ENCODE peak calls at places on chromosomes 5 and 9, in seven cellular contexts. T is HTR-8/SVneo; Y is DMS79; K is fibroblast of the conjunctiva; V is activated CD8-positive, alpha-beta memory T cell treated with anti-CD3 and anti-CD28 coated beads for 24 hours; L is colonic mucosa; R is RWPE1. J is an unnamed sample.

GRCh38 chr9:16449331-16449730 is 421.1 kb downstream of the BNC2 start:
- DNase-seq in T (no peak), Y (no peak), K (no peak), V (no peak), L (no peak), R (no peak), J (no peak)

GRCh38 chr5:103808464-103809106 is 246.0 kb upstream of the NUDT12 start:
- DNase-seq in T (peak; percentile 25), Y (no peak), K (peak; percentile 38), V (no peak), L (peak; percentile 21), R (peak; percentile 55), J (peak; percentile 87)

GRCh38 chr9:127808347-127809001 is 5.8 kb downstream of the FPGS start:
- DNase-seq in T (no peak), Y (no peak), K (no peak), V (no peak), L (no peak), R (no peak), J (no peak)

GRCh38 chr5:170100051-170100943 is 5.4 kb upstream of the FOXI1 start:
- DNase-seq in T (peak; percentile 64), Y (peak; percentile 2), K (peak; percentile 71), V (peak; percentile 86), L (peak; percentile 70), R (peak; percentile 69), J (peak; percentile 83)

GRCh38 chr5:62935660-62936059 is 357.0 kb downstream of the LRRC70 start:
- DNase-seq in T (no peak), Y (no peak), K (no peak), V (no peak), L (no peak), R (no peak), J (no peak)

GRCh38 chr5:87787640-87788039 is 374.9 kb upstream of the CCNH start:
- DNase-seq in T (no peak), Y (no peak), K (no peak), V (no peak), L (no peak), R (no peak), J (no peak)

GRCh38 chr5:19547640-19548039 is 440.4 kb downstream of the CDH18 start:
- DNase-seq in T (no peak), Y (no peak), K (peak; percentile 73), V (no peak), L (no peak), R (no peak), J (peak; percentile 10)

GRCh38 chr9:79382468-79382867 is 189.3 kb upstream of the TLE4 start:
- DNase-seq in T (no peak), Y (no peak), K (no peak), V (no peak), L (no peak), R (no peak), J (no peak)

GRCh38 chr5:102891175-102891574 is 136.1 kb downstream of the PAM start:
- DNase-seq in T (no peak), Y (no peak), K (no peak), V (no peak), L (no peak), R (no peak), J (no peak)

GRCh38 chr9:95381243-95381642 is 63.7 kb upstream of the FANCC start:
- DNase-seq in T (no peak), Y (no peak), K (peak; percentile 18), V (no peak), L (no peak), R (no peak), J (peak; percentile 8)

GRCh38 chr5:147369742-147370374 is 135.0 kb downstream of the STK32A start:
- DNase-seq in T (peak; percentile 14), Y (no peak), K (no peak), V (no peak), L (no peak), R (peak; percentile 40), J (no peak)

GRCh38 chr9:86902606-86903460 is 44.5 kb downstream of the GAS1 start:
- DNase-seq in T (no peak), Y (no peak), K (no peak), V (no peak), L (no peak), R (no peak), J (no peak)

GRCh38 chr9:97873410-97873809 is 20.4 kb downstream of the FOXE1 start:
- DNase-seq in T (no peak), Y (no peak), K (no peak), V (no peak), L (no peak), R (no peak), J (no peak)

GRCh38 chr9:86822006-86822405 is 125.3 kb downstream of the GAS1 start:
- DNase-seq in T (no peak), Y (no peak), K (no peak), V (no peak), L (no peak), R (no peak), J (no peak)

GRCh38 chr5:140351609-140352334 is 5.4 kb upstream of the HBEGF start:
- DNase-seq in T (peak; percentile 66), Y (peak; percentile 19), K (peak; percentile 47), V (no peak), L (peak; percentile 87), R (peak; percentile 78), J (peak; percentile 88)

GRCh38 chr5:134249469-134250379 is 23.9 kb upstream of the PPP2CA start:
- DNase-seq in T (no peak), Y (no peak), K (peak; percentile 41), V (no peak), L (no peak), R (no peak), J (peak; percentile 98)

GRCh38 chr9:4081549-4081895 is 218.3 kb downstream of the GLIS3 start:
- DNase-seq in T (no peak), Y (no peak), K (no peak), V (no peak), L (no peak), R (no peak), J (no peak)

GRCh38 chr5:138543730-138544104 is 681 bp upstream of the ETF1 start:
- DNase-seq in T (peak; percentile 62), Y (no peak), K (no peak), V (no peak), L (no peak), R (peak; percentile 81), J (no peak)

GRCh38 chr5:14932902-14933475 is 61.4 kb upstream of the ANKH start:
- DNase-seq in T (no peak), Y (no peak), K (no peak), V (no peak), L (no peak), R (no peak), J (no peak)

GRCh38 chr5:115961413-115962238 is 649 bp upstream of the LVRN start:
- DNase-seq in T (no peak), Y (no peak), K (no peak), V (no peak), L (no peak), R (no peak), J (no peak)

GRCh38 chr5:39080597-39081204 is 6.5 kb upstream of the RICTOR start:
- DNase-seq in T (peak; percentile 56), Y (no peak), K (peak; percentile 72), V (no peak), L (peak; percentile 41), R (no peak), J (peak; percentile 84)

GRCh38 chr5:151825445-151825844 is 53.7 kb downstream of the G3BP1 start:
- DNase-seq in T (peak; percentile 68), Y (peak; percentile 5), K (peak; percentile 70), V (no peak), L (peak; percentile 65), R (peak; percentile 77), J (peak; percentile 62)

GRCh38 chr5:123036391-123037103 is at the start of gene PPIC:
- DNase-seq in T (peak; percentile 89), Y (no peak), K (peak; percentile 60), V (peak; percentile 57), L (peak; percentile 93), R (peak; percentile 93), J (peak; percentile 7)

GRCh38 chr5:145925353-145925752 is 11.0 kb upstream of the SH3RF2 start:
- DNase-seq in T (peak; percentile 56), Y (no peak), K (peak; percentile 55), V (no peak), L (no peak), R (peak; percentile 74), J (no peak)

GRCh38 chr5:140633081-140633471 is at the start of gene CD14:
- DNase-seq in T (peak; percentile 79), Y (peak; percentile 1), K (no peak), V (no peak), L (peak; percentile 76), R (peak; percentile 89), J (no peak)

GRCh38 chr5:164346785-164347630 is 841.6 kb downstream of the MAT2B start:
- DNase-seq in T (no peak), Y (no peak), K (no peak), V (no peak), L (no peak), R (no peak), J (peak; percentile 75)

GRCh38 chr5:164475339-164475977 is 970.0 kb downstream of the MAT2B start:
- DNase-seq in T (peak; percentile 26), Y (no peak), K (peak; percentile 21), V (no peak), L (no peak), R (peak; percentile 26), J (peak; percentile 60)

GRCh38 chr9:97555164-97555563 is 53.7 kb downstream of the TMOD1 start:
- DNase-seq in T (no peak), Y (no peak), K (no peak), V (no peak), L (no peak), R (no peak), J (no peak)